ENCODE peak calls at places on chromosome 1, in ten cellular contexts. One of them, this sample, is unnamed.

GRCh38 chr1:179930867-179931266 is 23.7 kb upstream of the CEP350 start:
- DNase-seq in body of pancreas: no peak
- DNase-seq in immature natural killer cell: no peak
- DNase-seq in colonic mucosa: no peak
- DNase-seq in EL: no peak
- DNase-seq in activated gamma-delta T cell treated with anti-CD3 and anti-CD28 coated beads, Interleukin-2, amount 50 U/mL, for 16 hours: no peak
- DNase-seq in stimulated activated effector memory CD8-positive, alpha-beta T cell treated with anti-CD3 and anti-CD28 coated beads, Interleukin-12 subunit alpha, Interleukin-12 subunit beta, amount 100 ng/mL, for 72 hours: no peak
- DNase-seq in T-helper 2 cell: no peak
- DNase-seq in heart left ventricle: no peak
- DNase-seq in anterior cingulate cortex: no peak
- DNase-seq in this sample: no peak

GRCh38 chr1:19620786-19621185 is 23.3 kb upstream of the NBL1 start:
- DNase-seq in body of pancreas: no peak
- DNase-seq in immature natural killer cell: no peak
- DNase-seq in colonic mucosa: no peak
- DNase-seq in EL: peak; percentile 70
- DNase-seq in activated gamma-delta T cell treated with anti-CD3 and anti-CD28 coated beads, Interleukin-2, amount 50 U/mL, for 16 hours: no peak
- DNase-seq in stimulated activated effector memory CD8-positive, alpha-beta T cell treated with anti-CD3 and anti-CD28 coated beads, Interleukin-12 subunit alpha, Interleukin-12 subunit beta, amount 100 ng/mL, for 72 hours: no peak
- DNase-seq in T-helper 2 cell: no peak
- DNase-seq in heart left ventricle: no peak
- DNase-seq in anterior cingulate cortex: no peak
- DNase-seq in this sample: no peak

GRCh38 chr1:7616076-7616833 is 154.8 kb upstream of the VAMP3 start:
- DNase-seq in body of pancreas: peak; percentile 61
- DNase-seq in immature natural killer cell: peak; percentile 5
- DNase-seq in colonic mucosa: peak; percentile 33
- DNase-seq in EL: peak; percentile 37
- DNase-seq in activated gamma-delta T cell treated with anti-CD3 and anti-CD28 coated beads, Interleukin-2, amount 50 U/mL, for 16 hours: no peak
- DNase-seq in stimulated activated effector memory CD8-positive, alpha-beta T cell treated with anti-CD3 and anti-CD28 coated beads, Interleukin-12 subunit alpha, Interleukin-12 subunit beta, amount 100 ng/mL, for 72 hours: no peak
- DNase-seq in T-helper 2 cell: no peak
- DNase-seq in heart left ventricle: peak; percentile 61
- DNase-seq in anterior cingulate cortex: no peak
- DNase-seq in this sample: no peak

GRCh38 chr1:61842863-61843514 is 100.7 kb downstream of the PATJ start:
- DNase-seq in body of pancreas: no peak
- DNase-seq in immature natural killer cell: no peak
- DNase-seq in colonic mucosa: no peak
- DNase-seq in EL: peak; percentile 9
- DNase-seq in activated gamma-delta T cell treated with anti-CD3 and anti-CD28 coated beads, Interleukin-2, amount 50 U/mL, for 16 hours: no peak
- DNase-seq in stimulated activated effector memory CD8-positive, alpha-beta T cell treated with anti-CD3 and anti-CD28 coated beads, Interleukin-12 subunit alpha, Interleukin-12 subunit beta, amount 100 ng/mL, for 72 hours: no peak
- DNase-seq in T-helper 2 cell: no peak
- DNase-seq in heart left ventricle: no peak
- DNase-seq in anterior cingulate cortex: no peak
- DNase-seq in this sample: no peak

GRCh38 chr1:24735619-24736375 is 9.4 kb upstream of the CLIC4 start:
- DNase-seq in body of pancreas: no peak
- DNase-seq in immature natural killer cell: no peak
- DNase-seq in colonic mucosa: no peak
- DNase-seq in EL: peak; percentile 59
- DNase-seq in activated gamma-delta T cell treated with anti-CD3 and anti-CD28 coated beads, Interleukin-2, amount 50 U/mL, for 16 hours: no peak
- DNase-seq in stimulated activated effector memory CD8-positive, alpha-beta T cell treated with anti-CD3 and anti-CD28 coated beads, Interleukin-12 subunit alpha, Interleukin-12 subunit beta, amount 100 ng/mL, for 72 hours: no peak
- DNase-seq in T-helper 2 cell: no peak
- DNase-seq in heart left ventricle: peak; percentile 76
- DNase-seq in anterior cingulate cortex: peak; percentile 48
- DNase-seq in this sample: no peak

GRCh38 chr1:156492013-156492590 is 8.5 kb downstream of the MEF2D start:
- DNase-seq in body of pancreas: no peak
- DNase-seq in immature natural killer cell: no peak
- DNase-seq in colonic mucosa: no peak
- DNase-seq in EL: no peak
- DNase-seq in activated gamma-delta T cell treated with anti-CD3 and anti-CD28 coated beads, Interleukin-2, amount 50 U/mL, for 16 hours: no peak
- DNase-seq in stimulated activated effector memory CD8-positive, alpha-beta T cell treated with anti-CD3 and anti-CD28 coated beads, Interleukin-12 subunit alpha, Interleukin-12 subunit beta, amount 100 ng/mL, for 72 hours: no peak
- DNase-seq in T-helper 2 cell: no peak
- DNase-seq in heart left ventricle: no peak
- DNase-seq in anterior cingulate cortex: no peak
- DNase-seq in this sample: no peak

GRCh38 chr1:185813401-185813979 is 79.3 kb downstream of the HMCN1 start:
- DNase-seq in body of pancreas: no peak
- DNase-seq in immature natural killer cell: no peak
- DNase-seq in colonic mucosa: peak; percentile 41
- DNase-seq in EL: peak; percentile 59
- DNase-seq in activated gamma-delta T cell treated with anti-CD3 and anti-CD28 coated beads, Interleukin-2, amount 50 U/mL, for 16 hours: no peak
- DNase-seq in stimulated activated effector memory CD8-positive, alpha-beta T cell treated with anti-CD3 and anti-CD28 coated beads, Interleukin-12 subunit alpha, Interleukin-12 subunit beta, amount 100 ng/mL, for 72 hours: no peak
- DNase-seq in T-helper 2 cell: no peak
- DNase-seq in heart left ventricle: no peak
- DNase-seq in anterior cingulate cortex: no peak
- DNase-seq in this sample: peak; percentile 70

GRCh38 chr1:21567241-21568005 is 58.2 kb downstream of the ALPL start:
- DNase-seq in body of pancreas: no peak
- DNase-seq in immature natural killer cell: no peak
- DNase-seq in colonic mucosa: no peak
- DNase-seq in EL: peak; percentile 69
- DNase-seq in activated gamma-delta T cell treated with anti-CD3 and anti-CD28 coated beads, Interleukin-2, amount 50 U/mL, for 16 hours: no peak
- DNase-seq in stimulated activated effector memory CD8-positive, alpha-beta T cell treated with anti-CD3 and anti-CD28 coated beads, Interleukin-12 subunit alpha, Interleukin-12 subunit beta, amount 100 ng/mL, for 72 hours: no peak
- DNase-seq in T-helper 2 cell: no peak
- DNase-seq in heart left ventricle: no peak
- DNase-seq in anterior cingulate cortex: no peak
- DNase-seq in this sample: no peak

GRCh38 chr1:227131193-227131592 is 187.1 kb downstream of the CDC42BPA start:
- DNase-seq in body of pancreas: no peak
- DNase-seq in immature natural killer cell: no peak
- DNase-seq in colonic mucosa: no peak
- DNase-seq in EL: peak; percentile 49
- DNase-seq in activated gamma-delta T cell treated with anti-CD3 and anti-CD28 coated beads, Interleukin-2, amount 50 U/mL, for 16 hours: no peak
- DNase-seq in stimulated activated effector memory CD8-positive, alpha-beta T cell treated with anti-CD3 and anti-CD28 coated beads, Interleukin-12 subunit alpha, Interleukin-12 subunit beta, amount 100 ng/mL, for 72 hours: no peak
- DNase-seq in T-helper 2 cell: no peak
- DNase-seq in heart left ventricle: no peak
- DNase-seq in anterior cingulate cortex: no peak
- DNase-seq in this sample: no peak

GRCh38 chr1:57719274-57719673 is 295.4 kb upstream of the DAB1 start:
- DNase-seq in body of pancreas: no peak
- DNase-seq in immature natural killer cell: no peak
- DNase-seq in colonic mucosa: no peak
- DNase-seq in EL: no peak
- DNase-seq in activated gamma-delta T cell treated with anti-CD3 and anti-CD28 coated beads, Interleukin-2, amount 50 U/mL, for 16 hours: no peak
- DNase-seq in stimulated activated effector memory CD8-positive, alpha-beta T cell treated with anti-CD3 and anti-CD28 coated beads, Interleukin-12 subunit alpha, Interleukin-12 subunit beta, amount 100 ng/mL, for 72 hours: no peak
- DNase-seq in T-helper 2 cell: no peak
- DNase-seq in heart left ventricle: no peak
- DNase-seq in anterior cingulate cortex: no peak
- DNase-seq in this sample: no peak

GRCh38 chr1:226066415-226067077 is 4.0 kb downstream of the H3-3A start:
- DNase-seq in body of pancreas: no peak
- DNase-seq in immature natural killer cell: no peak
- DNase-seq in colonic mucosa: no peak
- DNase-seq in EL: no peak
- DNase-seq in activated gamma-delta T cell treated with anti-CD3 and anti-CD28 coated beads, Interleukin-2, amount 50 U/mL, for 16 hours: no peak
- DNase-seq in stimulated activated effector memory CD8-positive, alpha-beta T cell treated with anti-CD3 and anti-CD28 coated beads, Interleukin-12 subunit alpha, Interleukin-12 subunit beta, amount 100 ng/mL, for 72 hours: no peak
- DNase-seq in T-helper 2 cell: no peak
- DNase-seq in heart left ventricle: no peak
- DNase-seq in anterior cingulate cortex: no peak
- DNase-seq in this sample: no peak

GRCh38 chr1:147545133-147545532 is 3.8 kb downstream of the BCL9 start:
- DNase-seq in body of pancreas: no peak
- DNase-seq in immature natural killer cell: peak; percentile 87
- DNase-seq in colonic mucosa: peak; percentile 59
- DNase-seq in EL: peak; percentile 35
- DNase-seq in activated gamma-delta T cell treated with anti-CD3 and anti-CD28 coated beads, Interleukin-2, amount 50 U/mL, for 16 hours: peak; percentile 79
- DNase-seq in stimulated activated effector memory CD8-positive, alpha-beta T cell treated with anti-CD3 and anti-CD28 coated beads, Interleukin-12 subunit alpha, Interleukin-12 subunit beta, amount 100 ng/mL, for 72 hours: peak; percentile 60
- DNase-seq in T-helper 2 cell: peak; percentile 74
- DNase-seq in heart left ventricle: peak; percentile 26
- DNase-seq in anterior cingulate cortex: no peak
- DNase-seq in this sample: no peak

GRCh38 chr1:85228952-85229351 is 28.1 kb upstream of the SYDE2 start:
- DNase-seq in body of pancreas: no peak
- DNase-seq in immature natural killer cell: no peak
- DNase-seq in colonic mucosa: no peak
- DNase-seq in EL: no peak
- DNase-seq in activated gamma-delta T cell treated with anti-CD3 and anti-CD28 coated beads, Interleukin-2, amount 50 U/mL, for 16 hours: no peak
- DNase-seq in stimulated activated effector memory CD8-positive, alpha-beta T cell treated with anti-CD3 and anti-CD28 coated beads, Interleukin-12 subunit alpha, Interleukin-12 subunit beta, amount 100 ng/mL, for 72 hours: no peak
- DNase-seq in T-helper 2 cell: no peak
- DNase-seq in heart left ventricle: no peak
- DNase-seq in anterior cingulate cortex: no peak
- DNase-seq in this sample: no peak

GRCh38 chr1:208939545-208940085 is 643.9 kb upstream of the CAMK1G start:
- DNase-seq in body of pancreas: no peak
- DNase-seq in immature natural killer cell: no peak
- DNase-seq in colonic mucosa: no peak
- DNase-seq in EL: no peak
- DNase-seq in activated gamma-delta T cell treated with anti-CD3 and anti-CD28 coated beads, Interleukin-2, amount 50 U/mL, for 16 hours: no peak
- DNase-seq in stimulated activated effector memory CD8-positive, alpha-beta T cell treated with anti-CD3 and anti-CD28 coated beads, Interleukin-12 subunit alpha, Interleukin-12 subunit beta, amount 100 ng/mL, for 72 hours: no peak
- DNase-seq in T-helper 2 cell: no peak
- DNase-seq in heart left ventricle: no peak
- DNase-seq in anterior cingulate cortex: no peak
- DNase-seq in this sample: no peak

GRCh38 chr1:89995595-89996397 is 886 bp downstream of the ZNF326 start:
- DNase-seq in body of pancreas: no peak
- DNase-seq in immature natural killer cell: no peak
- DNase-seq in colonic mucosa: no peak
- DNase-seq in EL: no peak
- DNase-seq in activated gamma-delta T cell treated with anti-CD3 and anti-CD28 coated beads, Interleukin-2, amount 50 U/mL, for 16 hours: peak; percentile 4
- DNase-seq in stimulated activated effector memory CD8-positive, alpha-beta T cell treated with anti-CD3 and anti-CD28 coated beads, Interleukin-12 subunit alpha, Interleukin-12 subunit beta, amount 100 ng/mL, for 72 hours: no peak
- DNase-seq in T-helper 2 cell: no peak
- DNase-seq in heart left ventricle: no peak
- DNase-seq in anterior cingulate cortex: no peak
- DNase-seq in this sample: no peak

GRCh38 chr1:241413386-241413785 is 56.4 kb upstream of the RGS7 start:
- DNase-seq in body of pancreas: no peak
- DNase-seq in immature natural killer cell: no peak
- DNase-seq in colonic mucosa: no peak
- DNase-seq in EL: peak; percentile 97
- DNase-seq in activated gamma-delta T cell treated with anti-CD3 and anti-CD28 coated beads, Interleukin-2, amount 50 U/mL, for 16 hours: no peak
- DNase-seq in stimulated activated effector memory CD8-positive, alpha-beta T cell treated with anti-CD3 and anti-CD28 coated beads, Interleukin-12 subunit alpha, Interleukin-12 subunit beta, amount 100 ng/mL, for 72 hours: no peak
- DNase-seq in T-helper 2 cell: no peak
- DNase-seq in heart left ventricle: no peak
- DNase-seq in anterior cingulate cortex: no peak
- DNase-seq in this sample: no peak

GRCh38 chr1:101088431-101088830 is 62.8 kb upstream of the DPH5 start:
- DNase-seq in body of pancreas: no peak
- DNase-seq in immature natural killer cell: no peak
- DNase-seq in colonic mucosa: no peak
- DNase-seq in EL: no peak
- DNase-seq in activated gamma-delta T cell treated with anti-CD3 and anti-CD28 coated beads, Interleukin-2, amount 50 U/mL, for 16 hours: no peak
- DNase-seq in stimulated activated effector memory CD8-positive, alpha-beta T cell treated with anti-CD3 and anti-CD28 coated beads, Interleukin-12 subunit alpha, Interleukin-12 subunit beta, amount 100 ng/mL, for 72 hours: no peak
- DNase-seq in T-helper 2 cell: no peak
- DNase-seq in heart left ventricle: no peak
- DNase-seq in anterior cingulate cortex: no peak
- DNase-seq in this sample: no peak

GRCh38 chr1:151827853-151828252 is 3.7 kb downstream of the RORC start:
- DNase-seq in body of pancreas: no peak
- DNase-seq in immature natural killer cell: no peak
- DNase-seq in colonic mucosa: no peak
- DNase-seq in EL: no peak
- DNase-seq in activated gamma-delta T cell treated with anti-CD3 and anti-CD28 coated beads, Interleukin-2, amount 50 U/mL, for 16 hours: no peak
- DNase-seq in stimulated activated effector memory CD8-positive, alpha-beta T cell treated with anti-CD3 and anti-CD28 coated beads, Interleukin-12 subunit alpha, Interleukin-12 subunit beta, amount 100 ng/mL, for 72 hours: no peak
- DNase-seq in T-helper 2 cell: no peak
- DNase-seq in heart left ventricle: no peak
- DNase-seq in anterior cingulate cortex: no peak
- DNase-seq in this sample: no peak

GRCh38 chr1:31705080-31705866 is 1.5 kb upstream of the COL16A1 start:
- DNase-seq in body of pancreas: peak; percentile 29
- DNase-seq in immature natural killer cell: peak; percentile 70
- DNase-seq in colonic mucosa: peak; percentile 62
- DNase-seq in EL: peak; percentile 79
- DNase-seq in activated gamma-delta T cell treated with anti-CD3 and anti-CD28 coated beads, Interleukin-2, amount 50 U/mL, for 16 hours: peak; percentile 35
- DNase-seq in stimulated activated effector memory CD8-positive, alpha-beta T cell treated with anti-CD3 and anti-CD28 coated beads, Interleukin-12 subunit alpha, Interleukin-12 subunit beta, amount 100 ng/mL, for 72 hours: peak; percentile 66
- DNase-seq in T-helper 2 cell: peak; percentile 24
- DNase-seq in heart left ventricle: peak; percentile 43
- DNase-seq in anterior cingulate cortex: peak; percentile 44
- DNase-seq in this sample: no peak